ENCODE peak calls at places on chromosomes 7 and 10, in nine cellular contexts. B, P, K, G, W, D, Z, T and Y are unnamed samples.
A peak's percentile ranks its signal among the peaks of the same experiment; 100 is the strongest.

GRCh38 chr7:31107106-31108090 is 55.3 kb downstream of the ADCYAP1R1 start:
- DNase-seq in B (no peak), P (peak; percentile 13), K (no peak), G (no peak), W (peak; percentile 36), D (no peak), Z (no peak), T (no peak), Y (no peak)

GRCh38 chr7:117012284-117013174 is 59.2 kb downstream of the ST7 start:
- DNase-seq in B (no peak), P (no peak), K (peak; percentile 16), G (no peak), W (no peak), D (peak; percentile 53), Z (no peak), T (peak; percentile 63), Y (no peak)

GRCh38 chr7:4879401-4880081 is 4.0 kb downstream of the RADIL start:
- DNase-seq in B (no peak), P (no peak), K (no peak), G (no peak), W (no peak), D (no peak), Z (no peak), T (no peak), Y (no peak)

GRCh38 chr7:98213874-98214810 is 2.9 kb downstream of the BHLHA15 start:
- DNase-seq in B (peak; percentile 56), P (no peak), K (no peak), G (peak; percentile 25), W (no peak), D (no peak), Z (peak; percentile 12), T (no peak), Y (peak; percentile 48)

GRCh38 chr7:1520574-1521234 is 9.8 kb upstream of the MAFK start:
- DNase-seq in B (no peak), P (no peak), K (peak; percentile 80), G (no peak), W (no peak), D (peak; percentile 62), Z (no peak), T (peak; percentile 97), Y (no peak)

GRCh38 chr10:116304923-116305322 is 19.3 kb upstream of the CCDC172 start:
- DNase-seq in B (no peak), P (no peak), K (no peak), G (no peak), W (no peak), D (no peak), Z (no peak), T (no peak), Y (no peak)

GRCh38 chr7:88401009-88401623 is 94.4 kb upstream of the STEAP4 start:
- DNase-seq in B (no peak), P (no peak), K (peak; percentile 15), G (no peak), W (no peak), D (no peak), Z (no peak), T (no peak), Y (no peak)

GRCh38 chr7:116542618-116543017 is 17.8 kb downstream of the CAV1 start:
- DNase-seq in B (no peak), P (no peak), K (no peak), G (no peak), W (no peak), D (no peak), Z (no peak), T (peak; percentile 42), Y (no peak)

GRCh38 chr10:132300582-132300981 is 7.2 kb downstream of the STK32C start:
- DNase-seq in B (no peak), P (no peak), K (no peak), G (peak; percentile 24), W (no peak), D (no peak), Z (no peak), T (no peak), Y (no peak)

GRCh38 chr7:96076350-96076707 is 245.6 kb downstream of the SLC25A13 start:
- DNase-seq in B (no peak), P (no peak), K (no peak), G (no peak), W (no peak), D (no peak), Z (no peak), T (no peak), Y (no peak)

GRCh38 chr10:124522903-124523260 is 61.3 kb downstream of the LHPP start:
- DNase-seq in B (no peak), P (no peak), K (no peak), G (no peak), W (no peak), D (no peak), Z (no peak), T (peak; percentile 27), Y (peak; percentile 65)

GRCh38 chr10:12469345-12469744 is 120.0 kb downstream of the CAMK1D start:
- DNase-seq in B (no peak), P (no peak), K (no peak), G (no peak), W (no peak), D (no peak), Z (no peak), T (no peak), Y (no peak)

GRCh38 chr10:78502208-78502943 is 468.7 kb downstream of the RPS24 start:
- DNase-seq in B (no peak), P (no peak), K (no peak), G (no peak), W (no peak), D (peak; percentile 53), Z (no peak), T (peak; percentile 34), Y (no peak)

DNA sequence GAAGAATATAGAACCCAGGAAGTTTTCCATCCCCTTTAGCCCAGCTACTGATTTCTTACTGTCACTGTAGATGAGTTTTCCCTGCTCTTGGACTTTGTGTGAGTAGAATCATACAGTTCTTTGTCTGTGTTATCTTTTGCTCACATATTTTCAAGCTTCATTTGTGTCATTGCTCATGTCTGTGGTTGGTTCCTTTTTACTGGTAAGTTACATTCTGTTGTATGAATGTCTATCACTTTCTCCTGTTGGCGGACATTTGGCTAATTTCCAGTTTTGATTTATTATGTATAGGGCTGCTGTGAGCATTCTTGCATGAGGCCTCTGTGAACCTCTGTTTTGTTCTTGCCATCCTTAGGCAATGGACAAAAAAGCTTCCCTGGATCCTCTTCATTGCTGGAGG is 5.3 kb downstream of the GLRX3 start:
- DNase-seq in B (no peak), P (no peak), K (no peak), G (no peak), W (no peak), D (peak; percentile 40), Z (no peak), T (peak; percentile 21), Y (no peak)
- H3K4me1 ChIP-seq in B (peaks cover 12% of the 10 kb centered on the region), P (peaks cover 9% of the 10 kb centered on the region), K (peaks cover 19% of the 10 kb centered on the region), G (peaks cover 54% of the 10 kb centered on the region), W (peaks cover 30% of the 10 kb centered on the region), D (peaks cover 9% of the 10 kb centered on the region), Z (peaks cover 68% of the 10 kb centered on the region), T (peaks cover 6% of the 10 kb centered on the region), Y (peaks cover 20% of the 10 kb centered on the region)

DNA sequence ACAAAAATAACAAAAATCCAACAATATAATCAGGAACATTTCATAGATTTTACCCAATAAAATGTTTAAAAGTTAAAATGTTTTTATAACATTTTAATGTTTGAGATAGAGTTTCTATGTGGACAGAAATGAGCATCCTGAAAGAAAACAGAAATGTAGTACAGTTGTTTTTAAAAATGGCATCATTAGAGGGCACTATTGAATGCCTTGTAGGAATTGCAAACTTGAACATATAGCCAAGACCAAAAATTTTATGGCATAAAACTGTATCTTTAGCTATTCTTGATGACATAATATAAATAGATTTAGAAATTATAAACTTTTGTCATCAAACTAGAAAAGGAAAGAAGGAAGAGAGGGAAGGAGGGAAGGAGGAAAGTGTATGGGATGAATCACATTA is 1372.7 kb downstream of the GATA3 start:
- DNase-seq in B (no peak), P (no peak), K (no peak), G (no peak), W (no peak), D (no peak), Z (no peak), T (peak; percentile 19), Y (no peak)
- TF ChIP-seq CTCF in B (no peak), P (no peak), K (no peak), G (no peak), W (no peak), D (no peak), Z (no peak), T (no peak), Y (no peak)

DNA sequence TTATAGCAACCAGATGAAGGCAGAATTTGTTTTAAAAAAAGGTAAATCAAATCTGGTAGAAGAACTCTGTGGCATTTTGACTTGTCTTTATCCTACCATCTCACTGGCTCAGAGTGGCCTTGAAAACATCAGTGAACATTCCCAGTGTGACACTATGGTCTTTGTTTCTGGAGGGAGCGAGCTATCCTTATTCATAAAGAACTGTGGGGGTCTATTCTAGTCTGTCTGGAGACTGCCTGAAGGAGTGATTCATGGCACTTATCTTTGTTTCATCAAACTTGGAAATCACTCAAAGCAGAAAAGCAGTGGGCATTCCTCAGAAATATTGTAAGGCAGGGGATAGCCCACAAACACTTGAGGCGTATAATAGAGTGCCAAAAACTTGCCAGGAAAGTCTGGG is 719.1 kb downstream of the PCDH15 start:
- DNase-seq in B (no peak), P (no peak), K (no peak), G (no peak), W (no peak), D (no peak), Z (no peak), T (no peak), Y (no peak)
- H3K27ac ChIP-seq in B (no peak overlapping the region), P (no peak overlapping the region), K (no peak overlapping the region), G (no peak overlapping the region), W (no peak overlapping the region), D (no peak overlapping the region), Z (no peak overlapping the region), T (no peak overlapping the region), Y (no peak overlapping the region)

GRCh38 chr7:16028103-16028502 is 341.6 kb upstream of the MEOX2 start:
- DNase-seq in B (no peak), P (no peak), K (no peak), G (no peak), W (no peak), D (peak; percentile 90), Z (no peak), T (peak; percentile 91), Y (no peak)

GRCh38 chr7:16026253-16027020 is 340.0 kb upstream of the MEOX2 start:
- DNase-seq in B (no peak), P (no peak), K (no peak), G (no peak), W (no peak), D (peak; percentile 78), Z (peak; percentile 31), T (peak; percentile 26), Y (no peak)

GRCh38 chr7:16027396-16027795 is 340.9 kb upstream of the MEOX2 start:
- DNase-seq in B (no peak), P (no peak), K (no peak), G (no peak), W (no peak), D (peak; percentile 15), Z (no peak), T (no peak), Y (no peak)

GRCh38 chr7:16025696-16026095 is 339.2 kb upstream of the MEOX2 start:
- DNase-seq in B (no peak), P (no peak), K (no peak), G (no peak), W (no peak), D (no peak), Z (no peak), T (no peak), Y (no peak)

DNA sequence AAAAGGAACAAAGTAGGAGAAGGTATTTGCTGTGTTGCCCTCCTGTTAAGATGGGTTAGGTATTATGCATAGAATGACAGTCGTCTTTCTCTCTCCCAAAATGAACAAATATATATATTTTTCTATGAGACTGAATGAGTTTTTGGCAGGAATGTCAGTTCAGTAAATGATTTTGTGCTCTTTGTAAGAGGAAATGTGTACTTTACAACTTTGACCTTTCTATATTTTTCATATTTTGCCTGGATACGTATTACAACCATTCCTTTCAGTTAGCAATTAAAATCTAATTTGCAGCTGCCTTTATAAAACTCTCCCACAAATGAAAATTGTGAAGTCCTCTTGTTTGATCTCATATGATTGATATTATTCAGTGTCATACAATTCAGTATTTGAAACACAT is 336.6 kb upstream of the MEOX2 start:
- DNase-seq in B (no peak), P (no peak), K (no peak), G (no peak), W (no peak), D (no peak), Z (no peak), T (no peak), Y (no peak)
- H3K4me1 ChIP-seq in B (peaks cover 12% of the 10 kb centered on the region), P (no peaks in the 10 kb centered on the region), K (no peaks in the 10 kb centered on the region), G (no peaks in the 10 kb centered on the region), W (no peaks in the 10 kb centered on the region), D (no peaks in the 10 kb centered on the region), Z (peaks cover 58% of the 10 kb centered on the region), T (no peaks in the 10 kb centered on the region), Y (no peaks in the 10 kb centered on the region)